ENCODE peak calls at places on chromosome 14, in four cellular contexts. U is astrocyte of the cerebellum, A is left ventricle myocardium inferior, E is esophagus muscularis mucosa. S is an unnamed sample.
A peak's percentile ranks its signal among the peaks of the same experiment; 100 is the strongest.

GRCh38 chr14:91373591-91374245 is 43.9 kb downstream of the CCDC88C start:
- DNase-seq in A (no peak), U (no peak), E (no peak), S (peak; percentile 83)

GRCh38 chr14:101369916-101370592 is 191.2 kb upstream of the DIO3 start:
- DNase-seq in E (no peak), A (no peak), U (no peak), S (no peak)

GRCh38 chr14:104843442-104844305 is 21.4 kb upstream of the CEP170B start:
- DNase-seq in E (no peak), U (no peak), A (no peak), S (no peak)

GRCh38 chr14:80455031-80455430 is 243.7 kb upstream of the DIO2 start:
- DNase-seq in A (no peak), U (no peak), E (no peak), S (no peak)

GRCh38 chr14:68730811-68731425 is 61.9 kb downstream of the ZFP36L1 start:
- DNase-seq in E (no peak), U (no peak), A (no peak), S (no peak)

GRCh38 chr14:64755661-64756265 is 51.5 kb downstream of the PLEKHG3 start:
- DNase-seq in A (no peak), U (no peak), E (no peak), S (no peak)

GRCh38 chr14:23071244-23071974 is 14.1 kb upstream of the CDH24 start:
- DNase-seq in A (peak; percentile 83), U (peak; percentile 87), E (peak; percentile 97), S (peak; percentile 88)

GRCh38 chr14:91237219-91237618 is 7.3 kb downstream of the GPR68 start:
- DNase-seq in U (no peak), A (no peak), E (no peak), S (no peak)

GRCh38 chr14:74400328-74400727 is 25.7 kb downstream of the SYNDIG1L start:
- DNase-seq in U (no peak), A (no peak), E (no peak), S (no peak)

GRCh38 chr14:32524609-32525391 is 195.7 kb downstream of the AKAP6 start:
- DNase-seq in E (no peak), U (no peak), A (no peak), S (no peak)

GRCh38 chr14:74437654-74438053 is 11.6 kb upstream of the SYNDIG1L start:
- DNase-seq in A (no peak), E (no peak), U (no peak), S (no peak)

GRCh38 chr14:77043177-77043983 is 14.9 kb upstream of the IRF2BPL start:
- DNase-seq in E (no peak), U (no peak), A (no peak), S (no peak)

GRCh38 chr14:104681689-104682074 is 7.7 kb upstream of the INF2 start:
- DNase-seq in U (no peak), E (no peak), A (peak; percentile 92), S (no peak)

GRCh38 chr14:33986804-33987203 is 35.9 kb upstream of the EGLN3 start:
- DNase-seq in E (no peak), U (peak; percentile 83), A (no peak), S (no peak)

GRCh38 chr14:106436310-106436905 is 910.0 kb downstream of the TMEM121 start:
- DNase-seq in U (no peak), A (peak; percentile 19), E (no peak), S (no peak)

GRCh38 chr14:53360821-53361220 is 207.7 kb upstream of the DDHD1 start:
- DNase-seq in U (no peak), E (no peak), A (no peak), S (no peak)

GRCh38 chr14:57725399-57726077 is 140.4 kb downstream of the SLC35F4 start:
- DNase-seq in E (no peak), A (no peak), U (no peak), S (no peak)

GRCh38 chr14:61601923-61602732 is 93.2 kb upstream of the HIF1A start:
- DNase-seq in A (no peak), U (no peak), E (no peak), S (no peak)

GRCh38 chr14:81205639-81206038 is 15.1 kb downstream of the GTF2A1 start:
- DNase-seq in E (no peak), A (no peak), U (no peak), S (no peak)

GRCh38 chr14:101928415-101928841 is 35.9 kb upstream of the DYNC1H1 start:
- DNase-seq in U (no peak), E (no peak), A (no peak), S (no peak)

GRCh38 chr14:61561657-61562276 is 133.5 kb upstream of the HIF1A start:
- DNase-seq in U (peak; percentile 96), A (peak; percentile 51), E (no peak), S (no peak)

GRCh38 chr14:102258136-102258535 is 46.8 kb downstream of the MOK start:
- DNase-seq in U (no peak), A (no peak), E (no peak), S (no peak)

GRCh38 chr14:68653108-68653507 is 139.8 kb downstream of the ZFP36L1 start:
- DNase-seq in A (no peak), U (no peak), E (no peak), S (no peak)

GRCh38 chr14:20499108-20499507 is 6.2 kb upstream of the RNASE10 start:
- DNase-seq in A (no peak), E (no peak), U (no peak), S (no peak)

GRCh38 chr14:75342762-75343599 is 64.4 kb downstream of the FOS start:
- DNase-seq in A (no peak), U (no peak), E (no peak), S (peak; percentile 39)

GRCh38 chr14:76706811-76707210 is 54.5 kb upstream of the VASH1 start:
- DNase-seq in A (no peak), E (no peak), U (no peak), S (no peak)

DNA sequence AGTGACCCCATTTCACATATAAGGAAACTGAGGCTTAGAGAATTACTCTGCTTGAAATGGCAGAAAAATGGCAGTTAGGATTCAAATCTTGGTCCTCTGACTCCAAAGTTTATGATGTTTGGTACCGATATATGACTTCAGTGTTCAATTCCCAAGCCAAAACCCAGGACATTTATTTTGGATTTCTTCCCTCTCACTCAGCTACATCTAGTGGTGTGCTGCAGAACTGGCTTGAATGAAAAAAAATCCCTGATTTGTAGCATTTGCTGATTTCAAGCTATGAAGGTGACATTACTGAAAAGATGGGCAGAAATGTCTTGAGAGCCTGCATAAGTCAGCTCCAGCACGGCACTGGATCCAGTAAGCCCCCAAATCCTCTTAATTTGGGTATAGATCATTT is 106.4 kb downstream of the EFCAB11 start:
- DNase-seq in U (no peak), A (no peak), E (no peak), S (no peak)
- TF ChIP-seq CTCF in U (peak; percentile 51), A (peak; percentile 43), E (peak; percentile 28), S (no peak)

GRCh38 chr14:99275222-99275584 is 3.2 kb upstream of the BCL11B start:
- DNase-seq in E (no peak), U (no peak), A (no peak), S (no peak)

GRCh38 chr14:99273724-99274345 is 1.8 kb upstream of the BCL11B start:
- DNase-seq in E (no peak), A (no peak), U (no peak), S (no peak)

GRCh38 chr14:99273025-99273723 is 1.2 kb upstream of the BCL11B start:
- DNase-seq in A (no peak), E (no peak), U (no peak), S (peak; percentile 50)

GRCh38 chr14:99276482-99276881 is 4.5 kb upstream of the BCL11B start:
- DNase-seq in E (no peak), U (no peak), A (no peak), S (no peak)

GRCh38 chr14:99274346-99275221 is 2.6 kb upstream of the BCL11B start:
- DNase-seq in A (peak; percentile 23), U (peak; percentile 57), E (no peak), S (peak; percentile 73)
- TF ChIP-seq CTCF in A (peak; percentile 26), U (peak; percentile 46), E (no peak), S (peak; percentile 8)

GRCh38 chr14:46488374-46488773 is 163.2 kb downstream of the RPL10L start:
- DNase-seq in U (no peak), A (no peak), E (no peak), S (no peak)

GRCh38 chr14:46487582-46488350 is 163.8 kb downstream of the RPL10L start:
- DNase-seq in E (no peak), U (no peak), A (no peak), S (no peak)

DNA sequence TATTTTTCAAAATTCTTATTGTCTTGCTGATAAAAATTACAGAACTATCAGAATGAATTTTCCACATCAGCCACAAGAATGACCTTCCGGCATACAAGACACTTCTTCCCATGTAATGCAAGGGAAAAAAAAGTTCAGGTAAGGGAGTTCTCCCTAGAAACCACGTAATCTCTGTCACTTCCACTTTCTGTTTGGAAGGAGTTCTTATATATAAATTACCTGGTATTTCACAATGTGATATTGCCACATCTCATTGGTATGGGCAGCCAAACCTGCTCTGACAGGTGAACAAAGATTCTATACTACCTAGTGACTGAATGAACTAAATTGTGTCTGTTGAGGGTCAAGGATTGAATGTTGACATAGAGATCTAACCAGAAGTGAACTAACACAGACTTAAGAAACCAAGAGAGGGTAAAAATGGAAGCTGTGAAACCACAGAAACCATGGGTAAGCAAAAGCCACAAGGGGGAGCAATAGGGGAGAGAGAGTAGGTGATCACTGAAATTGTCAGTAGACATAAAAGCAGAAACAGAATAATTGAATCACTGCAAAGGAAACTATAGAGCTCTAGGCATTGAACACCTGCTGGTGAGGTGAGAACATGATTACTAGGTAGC is 161.3 kb downstream of the RPL10L start:
- DNase-seq in U (no peak), E (no peak), A (no peak), S (peak; percentile 21)
- TF ChIP-seq CTCF in U (no peak), E (no peak), A (no peak), S (no peak)

DNA sequence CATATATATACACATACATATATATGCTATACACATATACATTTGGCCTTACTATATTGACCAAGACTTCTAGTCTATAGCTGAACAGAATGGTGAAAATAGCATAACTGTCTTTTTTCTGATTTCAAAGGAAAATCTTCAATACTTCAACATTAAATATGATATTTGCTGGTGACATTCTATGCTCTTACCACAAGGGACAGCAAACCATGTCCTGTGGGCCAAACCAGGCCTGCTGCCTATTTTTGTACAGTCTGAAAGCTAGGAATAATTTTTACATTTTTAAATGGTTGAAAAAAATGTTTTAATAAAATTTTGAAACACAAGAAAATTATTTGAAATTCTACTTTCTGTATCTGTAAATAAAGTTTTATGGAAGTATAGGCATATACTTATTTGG is 63.6 kb downstream of the EML5 start:
- DNase-seq in A (no peak), U (no peak), E (no peak), S (no peak)
- TF ChIP-seq CTCF in A (peak; percentile 21), U (peak; percentile 36), E (no peak), S (no peak)

GRCh38 chr14:97459180-97459579 is 662.0 kb downstream of the VRK1 start:
- DNase-seq in U (no peak), E (no peak), A (no peak), S (no peak)
- TF ChIP-seq CTCF in U (no peak), E (no peak), A (no peak), S (no peak)